ENCODE peak calls at places on chromosome 1, in four cellular contexts. O, J, G and I are unnamed samples.

GRCh38 chr1:87028576-87028975 is 114.1 kb downstream of the HS2ST1 start:
- DNase-seq in J (no peak), G (no peak), O (no peak), I (no peak)

GRCh38 chr1:43582162-43582566 is 51.5 kb downstream of the PTPRF start:
- DNase-seq in G (peak), J (no peak), O (peak), I (peak)

GRCh38 chr1:101520302-101520701 is 283.5 kb downstream of the S1PR1 start:
- DNase-seq in G (no peak), O (peak), J (peak), I (peak)

GRCh38 chr1:205541161-205541886 is 36.9 kb downstream of the CDK18 start:
- DNase-seq in G (no peak), J (no peak), O (no peak), I (no peak)

GRCh38 chr1:154237435-154237834 is 16.7 kb downstream of the UBAP2L start:
- DNase-seq in G (no peak), O (no peak), J (no peak), I (no peak)

GRCh38 chr1:153598309-153599172 is 14.4 kb downstream of the S100A16 start:
- DNase-seq in J (no peak), G (no peak), O (peak), I (peak)

GRCh38 chr1:246795094-246795671 is 71.0 kb downstream of the SCCPDH start:
- DNase-seq in J (no peak), G (no peak), O (no peak), I (no peak)

GRCh38 chr1:10693497-10694273 is 102.8 kb downstream of the CASZ1 start:
- DNase-seq in G (no peak), O (no peak), J (peak), I (no peak)

GRCh38 chr1:39689214-39689613 is 2.0 kb downstream of the HPCAL4 start:
- DNase-seq in O (no peak), J (no peak), G (no peak), I (no peak)

GRCh38 chr1:244255426-244255965 is 196.2 kb downstream of the ADSS2 start:
- DNase-seq in O (no peak), J (no peak), G (no peak), I (no peak)

GRCh38 chr1:163128282-163128681 is 59.1 kb downstream of the RGS4 start:
- DNase-seq in J (no peak), G (no peak), O (no peak), I (no peak)

GRCh38 chr1:47661065-47661464 is 223.2 kb downstream of the FOXD2 start:
- DNase-seq in O (no peak), J (no peak), G (no peak), I (no peak)

GRCh38 chr1:153174624-153175023 is 23.9 kb upstream of the SPRR2G start:
- DNase-seq in J (no peak), O (no peak), G (no peak), I (no peak)

GRCh38 chr1:5947978-5948680 is 44.1 kb downstream of the NPHP4 start:
- DNase-seq in J (no peak), O (peak), G (no peak), I (no peak)

GRCh38 chr1:48681476-48682305 is 95.0 kb downstream of the BEND5 start:
- DNase-seq in J (no peak), G (no peak), O (peak), I (peak)

DNA sequence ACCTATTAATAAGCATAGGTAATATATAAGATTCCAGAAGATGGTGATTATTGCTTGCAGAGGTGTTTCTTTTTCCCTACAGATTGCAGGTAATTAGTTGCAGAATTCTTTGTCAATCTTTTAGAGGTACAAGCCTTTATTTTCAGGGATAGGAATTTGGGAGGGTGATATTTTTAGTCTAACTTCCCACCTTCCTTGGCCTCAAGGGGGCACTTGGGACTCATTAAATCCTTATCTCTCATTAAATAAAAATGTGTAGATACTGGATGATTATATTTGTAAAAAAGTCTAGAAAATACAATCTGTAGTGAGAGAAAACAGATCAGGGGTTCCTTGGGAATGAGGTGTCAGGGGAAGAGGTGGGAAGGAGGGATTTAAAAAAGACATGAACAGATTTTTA is 179.2 kb downstream of the PATJ start:
- DNase-seq in J (no peak), G (no peak), O (peak), I (no peak)
- TF ChIP-seq CTCF in J (no peak), G (peak), O (peak), I (peak)

GRCh38 chr1:7207875-7208646 is 422.8 kb downstream of the CAMTA1 start:
- DNase-seq in J (peak), O (peak), G (no peak), I (peak)
- TF ChIP-seq CTCF in J (peak), O (peak), G (peak), I (peak)

DNA sequence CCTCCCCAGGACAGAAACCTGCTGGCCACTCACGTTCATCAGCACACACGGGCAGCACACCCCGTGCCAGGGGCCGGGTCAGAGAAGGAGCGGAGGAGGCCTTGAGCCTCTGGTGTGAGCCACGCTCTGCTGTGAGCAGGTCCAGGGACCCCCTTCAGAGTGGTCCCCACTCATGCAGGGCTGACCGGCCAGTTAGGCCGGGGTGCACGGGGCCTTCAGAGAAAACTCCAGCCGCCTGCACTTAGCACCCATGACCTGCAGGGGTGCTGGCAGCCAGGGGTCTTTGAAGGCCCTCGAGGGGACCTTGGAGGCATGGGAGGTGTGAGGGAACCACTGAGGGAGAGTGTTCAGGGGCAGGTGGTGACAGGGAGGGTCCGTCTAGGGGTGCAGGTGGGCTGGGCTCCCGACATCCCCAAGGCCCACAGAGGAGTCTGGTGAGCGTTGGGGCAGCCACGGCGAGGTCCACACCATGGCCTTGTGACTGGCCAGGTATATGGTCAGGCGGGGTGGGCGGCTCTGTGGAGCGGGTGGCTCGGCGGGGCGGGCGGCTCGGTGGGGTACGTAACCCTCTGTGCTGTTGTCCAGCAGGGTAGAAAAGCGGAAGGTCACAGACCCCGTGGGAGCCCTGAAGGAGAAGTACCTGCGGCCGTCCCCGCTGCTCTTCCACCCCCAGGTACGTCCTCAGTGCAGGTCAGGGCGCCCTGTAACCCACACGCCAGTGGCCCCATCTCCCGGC is 40.3 kb upstream of the ARHGEF16 start:
- DNase-seq in J (no peak), G (no peak), O (no peak), I (no peak)
- TF ChIP-seq CTCF in J (no peak), G (no peak), O (no peak), I (no peak)

GRCh38 chr1:178727014-178727895 is 2.2 kb downstream of the RALGPS2 start:
- DNase-seq in G (no peak), O (peak), J (peak), I (no peak)

GRCh38 chr1:178724386-178724733 is 684 bp upstream of the RALGPS2 start:
- DNase-seq in G (no peak), J (no peak), O (no peak), I (no peak)

GRCh38 chr1:178724734-178725602 is at the start of gene RALGPS2:
- DNase-seq in O (peak), J (peak), G (no peak), I (peak)

GRCh38 chr1:178726545-178726944 is 1.5 kb downstream of the RALGPS2 start:
- DNase-seq in J (no peak), G (no peak), O (no peak), I (no peak)

GRCh38 chr1:178725603-178726517 is 816 bp downstream of the RALGPS2 start:
- DNase-seq in G (no peak), J (peak), O (peak), I (peak)
- TF ChIP-seq CTCF in G (peak), J (no peak), O (no peak), I (no peak)